ENCODE peak calls at places on chromosomes 13 and 19, in ten cellular contexts. One of them, this sample, is unnamed. For H3K9me3, the result is how much of the 10 kb centered on the place peaks cover.

GRCh38 chr13:33483471-33483870 is 197.9 kb upstream of the STARD13 start:
- DNase-seq in HCT116: no peak
- DNase-seq in mammary epithelial cell: peak
- DNase-seq in fibroblast of lung: no peak
- DNase-seq in IMR-90: peak
- DNase-seq in PC-3: peak
- DNase-seq in colonic mucosa: no peak
- DNase-seq in GM12878: no peak
- DNase-seq in H9: no peak
- DNase-seq in kidney: no peak
- DNase-seq in this sample: no peak

GRCh38 chr19:51681286-51681956 is 11.7 kb upstream of the SPACA6 start:
- DNase-seq in colonic mucosa: no peak
- DNase-seq in PC-3: peak
- DNase-seq in fibroblast of lung: peak
- DNase-seq in H9: no peak
- DNase-seq in mammary epithelial cell: no peak
- DNase-seq in IMR-90: peak
- DNase-seq in kidney: no peak
- DNase-seq in GM12878: no peak
- DNase-seq in HCT116: no peak
- DNase-seq in this sample: no peak

GRCh38 chr19:49542446-49542845 is 14.6 kb downstream of the RCN3 start:
- DNase-seq in PC-3: no peak
- DNase-seq in IMR-90: no peak
- DNase-seq in kidney: no peak
- DNase-seq in GM12878: no peak
- DNase-seq in colonic mucosa: no peak
- DNase-seq in mammary epithelial cell: no peak
- DNase-seq in fibroblast of lung: no peak
- DNase-seq in HCT116: no peak
- DNase-seq in H9: no peak
- DNase-seq in this sample: no peak

GRCh38 chr13:69999875-70000274 is 107.8 kb upstream of the ATXN8OS start:
- DNase-seq in kidney: no peak
- DNase-seq in colonic mucosa: no peak
- DNase-seq in HCT116: no peak
- DNase-seq in H9: no peak
- DNase-seq in mammary epithelial cell: no peak
- DNase-seq in GM12878: no peak
- DNase-seq in IMR-90: no peak
- DNase-seq in PC-3: no peak
- DNase-seq in fibroblast of lung: no peak
- DNase-seq in this sample: no peak

GRCh38 chr13:109043561-109044075 is 414.2 kb downstream of the MYO16 start:
- DNase-seq in fibroblast of lung: no peak
- DNase-seq in HCT116: no peak
- DNase-seq in IMR-90: no peak
- DNase-seq in H9: no peak
- DNase-seq in kidney: no peak
- DNase-seq in mammary epithelial cell: no peak
- DNase-seq in GM12878: no peak
- DNase-seq in colonic mucosa: no peak
- DNase-seq in PC-3: no peak
- DNase-seq in this sample: no peak

GRCh38 chr13:76331948-76332712 is 554.1 kb downstream of the KCTD12 start:
- DNase-seq in colonic mucosa: no peak
- DNase-seq in mammary epithelial cell: no peak
- DNase-seq in H9: no peak
- DNase-seq in kidney: no peak
- DNase-seq in PC-3: no peak
- DNase-seq in fibroblast of lung: peak
- DNase-seq in HCT116: no peak
- DNase-seq in IMR-90: peak
- DNase-seq in GM12878: no peak
- DNase-seq in this sample: no peak

GRCh38 chr13:41700790-41701310 is 243.5 kb downstream of the RGCC start:
- DNase-seq in PC-3: peak
- DNase-seq in kidney: no peak
- DNase-seq in IMR-90: peak
- DNase-seq in mammary epithelial cell: peak
- DNase-seq in fibroblast of lung: peak
- DNase-seq in colonic mucosa: no peak
- DNase-seq in HCT116: no peak
- DNase-seq in H9: no peak
- DNase-seq in GM12878: no peak
- DNase-seq in this sample: no peak

GRCh38 chr19:44741258-44741731 is 7.2 kb upstream of the BCL3 start:
- DNase-seq in PC-3: peak
- DNase-seq in kidney: no peak
- DNase-seq in colonic mucosa: peak
- DNase-seq in mammary epithelial cell: peak
- DNase-seq in HCT116: peak
- DNase-seq in fibroblast of lung: peak
- DNase-seq in H9: no peak
- DNase-seq in GM12878: no peak
- DNase-seq in IMR-90: no peak
- DNase-seq in this sample: no peak

GRCh38 chr19:16830679-16831078 is 1.5 kb downstream of the SIN3B start:
- DNase-seq in colonic mucosa: no peak
- DNase-seq in PC-3: no peak
- DNase-seq in IMR-90: peak
- DNase-seq in mammary epithelial cell: no peak
- DNase-seq in GM12878: no peak
- DNase-seq in kidney: no peak
- DNase-seq in H9: no peak
- DNase-seq in HCT116: no peak
- DNase-seq in fibroblast of lung: peak
- DNase-seq in this sample: no peak

GRCh38 chr19:6108721-6109633 is 1.3 kb downstream of the RFX2 start:
- DNase-seq in PC-3: peak
- DNase-seq in GM12878: no peak
- DNase-seq in fibroblast of lung: peak
- DNase-seq in mammary epithelial cell: peak
- DNase-seq in H9: peak
- DNase-seq in IMR-90: peak
- DNase-seq in kidney: peak
- DNase-seq in colonic mucosa: peak
- DNase-seq in HCT116: no peak
- DNase-seq in this sample: peak
- TF ChIP-seq CTCF in PC-3: no peak
- TF ChIP-seq CTCF in GM12878: no peak
- TF ChIP-seq CTCF in fibroblast of lung: no peak
- TF ChIP-seq CTCF in mammary epithelial cell: no peak
- TF ChIP-seq CTCF in H9: no peak
- TF ChIP-seq CTCF in IMR-90: no peak
- TF ChIP-seq CTCF in kidney: no peak
- TF ChIP-seq CTCF in colonic mucosa: no peak
- TF ChIP-seq CTCF in HCT116: no peak
- TF ChIP-seq CTCF in this sample: no peak

GRCh38 chr19:23996549-23996948 is 81.9 kb downstream of the ZNF726 start:
- DNase-seq in fibroblast of lung: no peak
- DNase-seq in H9: peak
- DNase-seq in IMR-90: no peak
- DNase-seq in colonic mucosa: no peak
- DNase-seq in mammary epithelial cell: no peak
- DNase-seq in kidney: no peak
- DNase-seq in HCT116: peak
- DNase-seq in PC-3: peak
- DNase-seq in GM12878: no peak
- DNase-seq in this sample: peak
- H3K9me3 ChIP-seq in fibroblast of lung: under half
- H3K9me3 ChIP-seq in H9: half or more
- H3K9me3 ChIP-seq in IMR-90: under half
- H3K9me3 ChIP-seq in colonic mucosa: under half
- H3K9me3 ChIP-seq in mammary epithelial cell: half or more
- H3K9me3 ChIP-seq in kidney: under half
- H3K9me3 ChIP-seq in HCT116: under half
- H3K9me3 ChIP-seq in PC-3: under half
- H3K9me3 ChIP-seq in GM12878: under half
- H3K9me3 ChIP-seq in this sample: half or more

DNA sequence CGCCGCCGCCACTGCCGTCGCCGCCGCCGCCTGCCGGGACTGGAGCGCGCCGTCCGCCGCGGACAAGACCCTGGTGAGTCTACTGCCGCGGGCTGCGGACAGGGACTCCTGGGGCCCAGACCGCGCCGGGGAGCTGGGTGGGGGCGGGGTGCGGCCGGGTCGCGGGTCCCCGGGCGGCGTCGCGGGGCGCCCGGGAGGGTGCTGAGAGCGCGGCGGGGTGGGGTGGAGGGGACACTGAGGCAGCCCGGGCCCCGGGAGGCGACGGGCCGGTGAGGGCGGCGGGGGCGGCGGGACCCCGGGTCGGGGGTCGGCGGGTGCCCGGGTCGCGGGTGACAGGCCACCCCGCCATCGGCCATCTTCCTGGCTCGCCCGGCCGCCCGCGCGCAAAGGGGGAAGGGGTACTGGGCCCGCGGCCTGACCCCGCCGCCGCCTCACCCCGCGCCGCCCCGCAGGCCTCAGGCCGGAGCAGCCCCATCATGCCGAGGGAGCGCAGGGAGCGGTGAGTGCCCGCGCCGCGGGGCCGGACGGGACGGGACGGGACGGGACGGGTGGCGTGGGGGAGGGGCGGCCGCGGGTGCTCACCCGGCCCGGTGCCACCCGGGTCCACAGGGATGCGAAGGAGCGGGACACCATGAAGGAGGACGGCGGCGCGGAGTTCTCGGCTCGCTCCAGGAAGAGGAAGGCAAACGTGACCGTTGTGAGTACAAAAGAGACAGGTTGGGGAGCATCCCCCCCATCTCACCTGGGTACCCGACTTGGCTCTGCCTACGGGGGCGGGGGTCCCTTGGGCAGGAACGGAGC is 489 bp downstream of the CCNE1 start:
- DNase-seq in HCT116: no peak
- DNase-seq in fibroblast of lung: no peak
- DNase-seq in mammary epithelial cell: no peak
- DNase-seq in IMR-90: no peak
- DNase-seq in PC-3: no peak
- DNase-seq in H9: no peak
- DNase-seq in colonic mucosa: peak
- DNase-seq in GM12878: no peak
- DNase-seq in kidney: peak
- DNase-seq in this sample: peak
- H3K9ac ChIP-seq in HCT116: peak
- H3K9ac ChIP-seq in fibroblast of lung: peak
- H3K9ac ChIP-seq in mammary epithelial cell: no peak
- H3K9ac ChIP-seq in IMR-90: peak
- H3K9ac ChIP-seq in PC-3: peak
- H3K9ac ChIP-seq in H9: no peak
- H3K9ac ChIP-seq in colonic mucosa: no peak
- H3K9ac ChIP-seq in GM12878: peak
- H3K9ac ChIP-seq in kidney: no peak
- H3K9ac ChIP-seq in this sample: no peak

GRCh38 chr13:66547685-66548084 is 682.5 kb downstream of the PCDH9 start:
- DNase-seq in fibroblast of lung: no peak
- DNase-seq in H9: no peak
- DNase-seq in PC-3: no peak
- DNase-seq in colonic mucosa: no peak
- DNase-seq in kidney: no peak
- DNase-seq in GM12878: no peak
- DNase-seq in IMR-90: no peak
- DNase-seq in HCT116: no peak
- DNase-seq in mammary epithelial cell: no peak
- DNase-seq in this sample: no peak

GRCh38 chr13:66546534-66547379 is 683.4 kb downstream of the PCDH9 start:
- DNase-seq in mammary epithelial cell: peak
- DNase-seq in PC-3: peak
- DNase-seq in H9: no peak
- DNase-seq in fibroblast of lung: peak
- DNase-seq in kidney: no peak
- DNase-seq in IMR-90: peak
- DNase-seq in HCT116: no peak
- DNase-seq in colonic mucosa: no peak
- DNase-seq in GM12878: no peak
- DNase-seq in this sample: no peak

GRCh38 chr13:66543780-66544179 is 686.4 kb downstream of the PCDH9 start:
- DNase-seq in HCT116: peak
- DNase-seq in kidney: no peak
- DNase-seq in IMR-90: no peak
- DNase-seq in GM12878: no peak
- DNase-seq in PC-3: no peak
- DNase-seq in fibroblast of lung: no peak
- DNase-seq in colonic mucosa: no peak
- DNase-seq in mammary epithelial cell: no peak
- DNase-seq in H9: peak
- DNase-seq in this sample: peak
- TF ChIP-seq CTCF in HCT116: no peak
- TF ChIP-seq CTCF in kidney: no peak
- TF ChIP-seq CTCF in IMR-90: no peak
- TF ChIP-seq CTCF in GM12878: no peak
- TF ChIP-seq CTCF in PC-3: peak
- TF ChIP-seq CTCF in fibroblast of lung: no peak
- TF ChIP-seq CTCF in colonic mucosa: no peak
- TF ChIP-seq CTCF in mammary epithelial cell: peak
- TF ChIP-seq CTCF in H9: peak
- TF ChIP-seq CTCF in this sample: peak

GRCh38 chr19:2848625-2849024 is 7.3 kb downstream of the ZNF555 start:
- DNase-seq in GM12878: no peak
- DNase-seq in IMR-90: peak
- DNase-seq in kidney: no peak
- DNase-seq in fibroblast of lung: no peak
- DNase-seq in H9: no peak
- DNase-seq in HCT116: no peak
- DNase-seq in PC-3: no peak
- DNase-seq in colonic mucosa: no peak
- DNase-seq in mammary epithelial cell: no peak
- DNase-seq in this sample: no peak

GRCh38 chr19:2853015-2853606 is 11.8 kb downstream of the ZNF555 start:
- DNase-seq in kidney: no peak
- DNase-seq in HCT116: no peak
- DNase-seq in colonic mucosa: no peak
- DNase-seq in fibroblast of lung: peak
- DNase-seq in IMR-90: no peak
- DNase-seq in mammary epithelial cell: no peak
- DNase-seq in H9: no peak
- DNase-seq in PC-3: no peak
- DNase-seq in GM12878: no peak
- DNase-seq in this sample: no peak

GRCh38 chr19:2852598-2852997 is 11.3 kb downstream of the ZNF555 start:
- DNase-seq in mammary epithelial cell: no peak
- DNase-seq in PC-3: no peak
- DNase-seq in kidney: no peak
- DNase-seq in IMR-90: no peak
- DNase-seq in H9: no peak
- DNase-seq in GM12878: no peak
- DNase-seq in HCT116: no peak
- DNase-seq in colonic mucosa: no peak
- DNase-seq in fibroblast of lung: peak
- DNase-seq in this sample: no peak

GRCh38 chr19:2847507-2847906 is 6.2 kb downstream of the ZNF555 start:
- DNase-seq in fibroblast of lung: no peak
- DNase-seq in kidney: no peak
- DNase-seq in PC-3: no peak
- DNase-seq in GM12878: no peak
- DNase-seq in colonic mucosa: no peak
- DNase-seq in HCT116: no peak
- DNase-seq in IMR-90: no peak
- DNase-seq in H9: no peak
- DNase-seq in mammary epithelial cell: no peak
- DNase-seq in this sample: no peak

GRCh38 chr19:2850256-2850925 is 9.1 kb downstream of the ZNF555 start:
- DNase-seq in fibroblast of lung: no peak
- DNase-seq in H9: no peak
- DNase-seq in colonic mucosa: no peak
- DNase-seq in HCT116: no peak
- DNase-seq in PC-3: no peak
- DNase-seq in GM12878: no peak
- DNase-seq in IMR-90: no peak
- DNase-seq in mammary epithelial cell: no peak
- DNase-seq in kidney: no peak
- DNase-seq in this sample: no peak
- H3K9me3 ChIP-seq in fibroblast of lung: under half
- H3K9me3 ChIP-seq in H9: half or more
- H3K9me3 ChIP-seq in colonic mucosa: under half
- H3K9me3 ChIP-seq in HCT116: under half
- H3K9me3 ChIP-seq in PC-3: under half
- H3K9me3 ChIP-seq in GM12878: under half
- H3K9me3 ChIP-seq in IMR-90: half or more
- H3K9me3 ChIP-seq in mammary epithelial cell: half or more
- H3K9me3 ChIP-seq in kidney: half or more
- H3K9me3 ChIP-seq in this sample: half or more

This sample was measured in endodermal cell.